ENCODE peak calls at places on chromosome 14, in ten cellular contexts. One of them, this sample, is unnamed.

GRCh38 chr14:100278702-100279101 is 27.5 kb downstream of the SLC25A29 start:
- DNase-seq in fibroblast of pulmonary artery: peak
- DNase-seq in H9: no peak
- DNase-seq in hepatocyte: no peak
- DNase-seq in uterus: no peak
- DNase-seq in CD4-positive, alpha-beta T cell: no peak
- DNase-seq in cardiac fibroblast: peak
- DNase-seq in AG09309: peak
- DNase-seq in IMR-90: peak
- DNase-seq in heart right ventricle: no peak
- DNase-seq in this sample: no peak

GRCh38 chr14:53183611-53184010 is 30.5 kb upstream of the DDHD1 start:
- DNase-seq in fibroblast of pulmonary artery: no peak
- DNase-seq in H9: no peak
- DNase-seq in hepatocyte: no peak
- DNase-seq in uterus: no peak
- DNase-seq in CD4-positive, alpha-beta T cell: no peak
- DNase-seq in cardiac fibroblast: peak
- DNase-seq in AG09309: peak
- DNase-seq in IMR-90: no peak
- DNase-seq in heart right ventricle: no peak
- DNase-seq in this sample: no peak

GRCh38 chr14:56205906-56206305 is 87.7 kb downstream of the PELI2 start:
- DNase-seq in fibroblast of pulmonary artery: no peak
- DNase-seq in H9: no peak
- DNase-seq in hepatocyte: no peak
- DNase-seq in uterus: no peak
- DNase-seq in CD4-positive, alpha-beta T cell: no peak
- DNase-seq in cardiac fibroblast: no peak
- DNase-seq in AG09309: no peak
- DNase-seq in IMR-90: no peak
- DNase-seq in heart right ventricle: no peak
- DNase-seq in this sample: no peak

GRCh38 chr14:94397279-94397898 is 9.0 kb upstream of the SERPINA1 start:
- DNase-seq in fibroblast of pulmonary artery: no peak
- DNase-seq in H9: no peak
- DNase-seq in hepatocyte: no peak
- DNase-seq in uterus: no peak
- DNase-seq in CD4-positive, alpha-beta T cell: no peak
- DNase-seq in cardiac fibroblast: no peak
- DNase-seq in AG09309: no peak
- DNase-seq in IMR-90: no peak
- DNase-seq in heart right ventricle: no peak
- DNase-seq in this sample: no peak

GRCh38 chr14:68734231-68734732 is 58.6 kb downstream of the ZFP36L1 start:
- DNase-seq in fibroblast of pulmonary artery: no peak
- DNase-seq in H9: no peak
- DNase-seq in hepatocyte: no peak
- DNase-seq in uterus: no peak
- DNase-seq in CD4-positive, alpha-beta T cell: peak
- DNase-seq in cardiac fibroblast: no peak
- DNase-seq in AG09309: no peak
- DNase-seq in IMR-90: peak
- DNase-seq in heart right ventricle: no peak
- DNase-seq in this sample: no peak

GRCh38 chr14:99775351-99775750 is 17.9 kb upstream of the EML1 start:
- DNase-seq in fibroblast of pulmonary artery: no peak
- DNase-seq in H9: no peak
- DNase-seq in hepatocyte: no peak
- DNase-seq in uterus: no peak
- DNase-seq in CD4-positive, alpha-beta T cell: no peak
- DNase-seq in cardiac fibroblast: no peak
- DNase-seq in AG09309: no peak
- DNase-seq in IMR-90: no peak
- DNase-seq in heart right ventricle: no peak
- DNase-seq in this sample: no peak

GRCh38 chr14:85414142-85414541 is 115.8 kb upstream of the FLRT2 start:
- DNase-seq in fibroblast of pulmonary artery: peak
- DNase-seq in H9: no peak
- DNase-seq in hepatocyte: no peak
- DNase-seq in uterus: no peak
- DNase-seq in CD4-positive, alpha-beta T cell: no peak
- DNase-seq in cardiac fibroblast: no peak
- DNase-seq in AG09309: no peak
- DNase-seq in IMR-90: no peak
- DNase-seq in heart right ventricle: no peak
- DNase-seq in this sample: no peak

GRCh38 chr14:34180428-34180827 is 229.6 kb upstream of the EGLN3 start:
- DNase-seq in fibroblast of pulmonary artery: no peak
- DNase-seq in H9: no peak
- DNase-seq in hepatocyte: no peak
- DNase-seq in uterus: no peak
- DNase-seq in CD4-positive, alpha-beta T cell: no peak
- DNase-seq in cardiac fibroblast: no peak
- DNase-seq in AG09309: no peak
- DNase-seq in IMR-90: no peak
- DNase-seq in heart right ventricle: no peak
- DNase-seq in this sample: no peak

DNA sequence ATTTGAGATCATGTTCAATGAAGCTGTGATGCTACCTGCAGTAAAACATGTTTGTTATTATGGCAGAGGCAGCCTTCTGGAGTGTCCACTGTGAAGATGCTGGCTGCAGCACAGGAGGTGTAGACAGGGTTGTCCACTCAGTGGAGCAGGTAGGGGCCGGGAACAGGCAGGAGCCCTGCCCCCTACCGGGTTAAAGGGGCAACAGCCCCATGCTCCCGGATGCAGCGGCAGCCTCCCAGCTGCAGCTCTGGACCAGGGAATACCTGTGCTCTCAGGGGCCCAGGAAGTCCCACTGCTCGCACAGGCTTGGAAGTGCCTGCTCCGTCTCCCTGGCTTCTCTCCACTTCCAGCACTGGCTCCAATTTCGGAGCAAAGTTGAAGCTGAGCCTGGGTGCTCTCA is 401.6 kb downstream of the FOXG1 start:
- DNase-seq in fibroblast of pulmonary artery: no peak
- DNase-seq in H9: peak
- DNase-seq in hepatocyte: no peak
- DNase-seq in uterus: no peak
- DNase-seq in CD4-positive, alpha-beta T cell: no peak
- DNase-seq in cardiac fibroblast: no peak
- DNase-seq in AG09309: no peak
- DNase-seq in IMR-90: no peak
- DNase-seq in heart right ventricle: no peak
- DNase-seq in this sample: no peak
- TF ChIP-seq CTCF in fibroblast of pulmonary artery: no peak
- TF ChIP-seq CTCF in H9: no peak
- TF ChIP-seq CTCF in hepatocyte: no peak
- TF ChIP-seq CTCF in uterus: no peak
- TF ChIP-seq CTCF in CD4-positive, alpha-beta T cell: no peak
- TF ChIP-seq CTCF in cardiac fibroblast: no peak
- TF ChIP-seq CTCF in AG09309: no peak
- TF ChIP-seq CTCF in IMR-90: no peak
- TF ChIP-seq CTCF in heart right ventricle: no peak
- TF ChIP-seq CTCF in this sample: no peak

GRCh38 chr14:102502571-102502970 is 7.0 kb downstream of the ANKRD9 start:
- DNase-seq in fibroblast of pulmonary artery: no peak
- DNase-seq in H9: no peak
- DNase-seq in hepatocyte: no peak
- DNase-seq in uterus: no peak
- DNase-seq in CD4-positive, alpha-beta T cell: no peak
- DNase-seq in cardiac fibroblast: no peak
- DNase-seq in AG09309: no peak
- DNase-seq in IMR-90: no peak
- DNase-seq in heart right ventricle: no peak
- DNase-seq in this sample: no peak

GRCh38 chr14:102503576-102504224 is 5.9 kb downstream of the ANKRD9 start:
- DNase-seq in fibroblast of pulmonary artery: no peak
- DNase-seq in H9: peak
- DNase-seq in hepatocyte: peak
- DNase-seq in uterus: no peak
- DNase-seq in CD4-positive, alpha-beta T cell: no peak
- DNase-seq in cardiac fibroblast: no peak
- DNase-seq in AG09309: no peak
- DNase-seq in IMR-90: no peak
- DNase-seq in heart right ventricle: no peak
- DNase-seq in this sample: no peak

GRCh38 chr14:102500190-102500661 is 9.3 kb downstream of the ANKRD9 start:
- DNase-seq in fibroblast of pulmonary artery: peak
- DNase-seq in H9: peak
- DNase-seq in hepatocyte: peak
- DNase-seq in uterus: peak
- DNase-seq in CD4-positive, alpha-beta T cell: no peak
- DNase-seq in cardiac fibroblast: peak
- DNase-seq in AG09309: peak
- DNase-seq in IMR-90: peak
- DNase-seq in heart right ventricle: peak
- DNase-seq in this sample: no peak

GRCh38 chr14:102500724-102501123 is 8.9 kb downstream of the ANKRD9 start:
- DNase-seq in fibroblast of pulmonary artery: no peak
- DNase-seq in H9: peak
- DNase-seq in hepatocyte: no peak
- DNase-seq in uterus: no peak
- DNase-seq in CD4-positive, alpha-beta T cell: no peak
- DNase-seq in cardiac fibroblast: no peak
- DNase-seq in AG09309: no peak
- DNase-seq in IMR-90: no peak
- DNase-seq in heart right ventricle: no peak
- DNase-seq in this sample: no peak

DNA sequence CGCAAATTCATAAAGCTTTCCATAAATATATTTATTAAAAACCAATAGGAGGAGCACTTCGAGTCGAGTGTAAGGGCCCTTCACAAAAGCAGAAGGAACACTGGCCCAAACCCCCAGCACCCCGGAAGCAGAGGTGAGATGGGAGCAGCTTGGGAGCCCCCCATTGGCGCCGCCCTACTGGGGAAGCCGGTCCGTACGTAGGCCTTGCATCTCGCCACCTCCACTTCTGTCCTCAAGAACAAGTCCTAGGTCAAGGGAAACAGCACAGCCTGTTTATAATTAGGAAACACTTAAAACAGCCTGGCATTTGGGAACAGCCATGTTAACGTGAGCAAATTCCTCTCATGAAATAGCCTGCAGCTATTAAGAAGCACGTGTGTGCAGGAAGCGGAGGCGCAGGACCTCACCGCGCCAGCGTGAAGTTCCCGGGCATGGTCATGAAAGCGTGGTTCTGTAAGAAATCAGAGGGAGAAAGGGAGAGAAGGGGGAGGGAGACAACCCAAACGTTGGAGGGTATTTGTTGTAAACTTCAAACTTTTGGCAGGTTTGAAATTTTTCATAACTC is 7.7 kb downstream of the ANKRD9 start:
- DNase-seq in fibroblast of pulmonary artery: no peak
- DNase-seq in H9: peak
- DNase-seq in hepatocyte: no peak
- DNase-seq in uterus: no peak
- DNase-seq in CD4-positive, alpha-beta T cell: no peak
- DNase-seq in cardiac fibroblast: no peak
- DNase-seq in AG09309: no peak
- DNase-seq in IMR-90: no peak
- DNase-seq in heart right ventricle: no peak
- DNase-seq in this sample: no peak
- TF ChIP-seq CTCF in fibroblast of pulmonary artery: no peak
- TF ChIP-seq CTCF in H9: peak
- TF ChIP-seq CTCF in hepatocyte: peak
- TF ChIP-seq CTCF in uterus: no peak
- TF ChIP-seq CTCF in CD4-positive, alpha-beta T cell: no peak
- TF ChIP-seq CTCF in cardiac fibroblast: no peak
- TF ChIP-seq CTCF in AG09309: peak
- TF ChIP-seq CTCF in IMR-90: no peak
- TF ChIP-seq CTCF in heart right ventricle: no peak
- TF ChIP-seq CTCF in this sample: no peak

DNA sequence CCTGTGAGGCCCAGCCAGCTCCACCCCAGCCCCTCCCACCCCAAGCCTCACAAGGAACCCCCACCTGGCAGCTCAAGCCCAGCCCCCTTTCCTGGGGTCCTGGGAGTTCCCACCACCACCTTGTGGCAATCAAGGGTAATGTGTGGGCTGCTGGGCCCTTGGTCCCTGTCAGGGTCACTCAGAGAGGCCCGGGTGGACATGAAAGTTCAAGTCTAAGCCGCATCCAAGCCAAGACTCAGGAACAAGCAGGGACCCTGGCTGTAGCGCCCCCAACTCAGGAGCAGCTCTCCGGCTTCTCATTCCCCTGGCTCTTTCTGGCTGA is 106.4 kb upstream of the C14orf180 start:
- DNase-seq in fibroblast of pulmonary artery: no peak
- DNase-seq in H9: peak
- DNase-seq in hepatocyte: no peak
- DNase-seq in uterus: no peak
- DNase-seq in CD4-positive, alpha-beta T cell: no peak
- DNase-seq in cardiac fibroblast: no peak
- DNase-seq in AG09309: no peak
- DNase-seq in IMR-90: no peak
- DNase-seq in heart right ventricle: no peak
- DNase-seq in this sample: no peak
- TF ChIP-seq CTCF in fibroblast of pulmonary artery: no peak
- TF ChIP-seq CTCF in H9: peak
- TF ChIP-seq CTCF in hepatocyte: no peak
- TF ChIP-seq CTCF in uterus: no peak
- TF ChIP-seq CTCF in CD4-positive, alpha-beta T cell: no peak
- TF ChIP-seq CTCF in cardiac fibroblast: no peak
- TF ChIP-seq CTCF in AG09309: no peak
- TF ChIP-seq CTCF in IMR-90: no peak
- TF ChIP-seq CTCF in heart right ventricle: no peak
- TF ChIP-seq CTCF in this sample: no peak

GRCh38 chr14:30270200-30271161 is 288.5 kb upstream of the G2E3 start:
- DNase-seq in fibroblast of pulmonary artery: peak
- DNase-seq in H9: peak
- DNase-seq in hepatocyte: peak
- DNase-seq in uterus: peak
- DNase-seq in CD4-positive, alpha-beta T cell: peak
- DNase-seq in cardiac fibroblast: peak
- DNase-seq in AG09309: peak
- DNase-seq in IMR-90: peak
- DNase-seq in heart right ventricle: peak
- DNase-seq in this sample: peak
- TF ChIP-seq CTCF in fibroblast of pulmonary artery: peak
- TF ChIP-seq CTCF in H9: peak
- TF ChIP-seq CTCF in hepatocyte: peak
- TF ChIP-seq CTCF in uterus: peak
- TF ChIP-seq CTCF in CD4-positive, alpha-beta T cell: peak
- TF ChIP-seq CTCF in cardiac fibroblast: peak
- TF ChIP-seq CTCF in AG09309: peak
- TF ChIP-seq CTCF in IMR-90: peak
- TF ChIP-seq CTCF in heart right ventricle: peak
- TF ChIP-seq CTCF in this sample: peak

GRCh38 chr14:32469388-32470160 is 140.5 kb downstream of the AKAP6 start:
- DNase-seq in fibroblast of pulmonary artery: peak
- DNase-seq in H9: no peak
- DNase-seq in hepatocyte: peak
- DNase-seq in uterus: no peak
- DNase-seq in CD4-positive, alpha-beta T cell: no peak
- DNase-seq in cardiac fibroblast: peak
- DNase-seq in AG09309: no peak
- DNase-seq in IMR-90: peak
- DNase-seq in heart right ventricle: no peak
- DNase-seq in this sample: no peak
- TF ChIP-seq CTCF in fibroblast of pulmonary artery: peak
- TF ChIP-seq CTCF in H9: peak
- TF ChIP-seq CTCF in hepatocyte: peak
- TF ChIP-seq CTCF in uterus: peak
- TF ChIP-seq CTCF in CD4-positive, alpha-beta T cell: peak
- TF ChIP-seq CTCF in cardiac fibroblast: peak
- TF ChIP-seq CTCF in AG09309: peak
- TF ChIP-seq CTCF in IMR-90: peak
- TF ChIP-seq CTCF in heart right ventricle: peak
- TF ChIP-seq CTCF in this sample: no peak